ENCODE peak calls at places on chromosome X, in four cellular contexts. M, L, D and Z are unnamed samples.

GRCh38 chrX:15853586-15854079 is 980 bp downstream of the AP1S2 start:
- DNase-seq in M (peak), L (no peak), D (no peak), Z (no peak)

GRCh38 chrX:51860679-51861078 is 32.7 kb upstream of the MAGED1 start:
- DNase-seq in M (no peak), L (no peak), D (peak), Z (no peak)

GRCh38 chrX:72358313-72358712 is 52.6 kb upstream of the CITED1 start:
- DNase-seq in M (no peak), L (no peak), D (peak), Z (no peak)

GRCh38 chrX:2635366-2635765 is 55.7 kb upstream of the CD99 start:
- DNase-seq in M (no peak), L (no peak), D (no peak), Z (no peak)

GRCh38 chrX:77422886-77423648 is 24.1 kb upstream of the FGF16 start:
- DNase-seq in M (no peak), L (no peak), D (no peak), Z (no peak)

GRCh38 chrX:63506320-63506719 is 155.2 kb upstream of the SPIN4 start:
- DNase-seq in M (peak), L (no peak), D (peak), Z (no peak)

GRCh38 chrX:13803116-13803515 is 13.8 kb downstream of the GPM6B start:
- DNase-seq in M (no peak), L (no peak), D (no peak), Z (no peak)

GRCh38 chrX:9089652-9090051 is 55.7 kb upstream of the FAM9B start:
- DNase-seq in M (no peak), L (no peak), D (no peak), Z (no peak)

GRCh38 chrX:155871934-155872333 is 9.2 kb upstream of the VAMP7 start:
- DNase-seq in M (no peak), L (no peak), D (no peak), Z (no peak)

GRCh38 chrX:37677243-37677642 is 8.3 kb upstream of the XK start:
- DNase-seq in M (no peak), L (no peak), D (no peak), Z (no peak)

GRCh38 chrX:139692506-139692849 is 15.5 kb downstream of the MCF2 start:
- DNase-seq in M (no peak), L (no peak), D (no peak), Z (no peak)

GRCh38 chrX:28794751-28795150 is 207.5 kb downstream of the IL1RAPL1 start:
- DNase-seq in M (no peak), L (no peak), D (no peak), Z (no peak)

GRCh38 chrX:48891402-48892288 is 5.9 kb downstream of the TIMM17B start:
- DNase-seq in M (peak), L (peak), D (peak), Z (peak)
- H3K27ac ChIP-seq in M (peak), L (peak), D (no peak), Z (peak)

DNA sequence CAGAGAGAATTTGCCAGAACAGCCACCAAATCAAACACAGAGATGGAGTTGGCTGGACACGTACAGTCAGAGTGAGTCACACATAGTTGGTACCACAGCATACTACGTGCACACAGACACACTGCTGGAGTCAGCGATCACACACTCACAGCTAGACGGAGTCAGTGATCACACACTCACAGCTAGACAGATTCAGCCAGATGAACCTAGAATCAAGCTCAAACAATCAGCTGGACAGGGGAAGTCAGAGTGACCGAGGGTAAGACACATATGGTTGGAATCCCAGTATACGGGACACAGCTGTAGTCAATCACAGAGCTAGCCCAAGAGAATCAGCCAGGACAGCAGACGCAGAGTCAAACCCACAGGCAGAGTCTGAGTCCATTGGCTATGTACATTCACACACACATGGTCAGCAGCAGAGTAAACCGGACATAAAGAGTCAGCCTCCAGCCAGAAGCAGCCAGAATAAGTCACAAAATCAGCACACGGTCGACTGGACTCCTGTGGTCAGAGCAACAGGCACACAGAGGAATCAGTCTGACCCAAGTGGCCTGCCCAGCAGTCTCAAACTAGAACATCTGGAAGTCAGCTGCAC is 4.6 kb downstream of the SLC38A5 start:
- DNase-seq in M (no peak), L (no peak), D (peak), Z (no peak)
- H3K27ac ChIP-seq in M (no peak), L (no peak), D (peak), Z (no peak)

GRCh38 chrX:49876750-49877149 is 2.5 kb upstream of the USP27X start:
- DNase-seq in M (peak), L (no peak), D (peak), Z (no peak)
- H3K27ac ChIP-seq in M (no peak), L (no peak), D (no peak), Z (no peak)

GRCh38 chrX:66039916-66040315 is at the start of gene VSIG4:
- DNase-seq in M (no peak), L (no peak), D (no peak), Z (no peak)

GRCh38 chrX:66043584-66043983 is 3.7 kb upstream of the VSIG4 start:
- DNase-seq in M (no peak), L (no peak), D (no peak), Z (no peak)

GRCh38 chrX:66042307-66043077 is 2.6 kb upstream of the VSIG4 start:
- DNase-seq in M (no peak), L (no peak), D (no peak), Z (no peak)

GRCh38 chrX:66035667-66036066 is 4.2 kb downstream of the VSIG4 start:
- DNase-seq in M (no peak), L (no peak), D (no peak), Z (no peak)

GRCh38 chrX:66038115-66038514 is 1.8 kb downstream of the VSIG4 start:
- DNase-seq in M (no peak), L (no peak), D (no peak), Z (no peak)
- H3K27ac ChIP-seq in M (no peak), L (no peak), D (no peak), Z (no peak)

GRCh38 chrX:21944136-21944615 is 3.7 kb downstream of the SMS start:
- DNase-seq in M (no peak), L (no peak), D (no peak), Z (no peak)

GRCh38 chrX:21943460-21944135 is 3.1 kb downstream of the SMS start:
- DNase-seq in M (no peak), L (no peak), D (peak), Z (no peak)

GRCh38 chrX:21934414-21934813 is 6.1 kb upstream of the SMS start:
- DNase-seq in M (no peak), L (no peak), D (no peak), Z (no peak)

DNA sequence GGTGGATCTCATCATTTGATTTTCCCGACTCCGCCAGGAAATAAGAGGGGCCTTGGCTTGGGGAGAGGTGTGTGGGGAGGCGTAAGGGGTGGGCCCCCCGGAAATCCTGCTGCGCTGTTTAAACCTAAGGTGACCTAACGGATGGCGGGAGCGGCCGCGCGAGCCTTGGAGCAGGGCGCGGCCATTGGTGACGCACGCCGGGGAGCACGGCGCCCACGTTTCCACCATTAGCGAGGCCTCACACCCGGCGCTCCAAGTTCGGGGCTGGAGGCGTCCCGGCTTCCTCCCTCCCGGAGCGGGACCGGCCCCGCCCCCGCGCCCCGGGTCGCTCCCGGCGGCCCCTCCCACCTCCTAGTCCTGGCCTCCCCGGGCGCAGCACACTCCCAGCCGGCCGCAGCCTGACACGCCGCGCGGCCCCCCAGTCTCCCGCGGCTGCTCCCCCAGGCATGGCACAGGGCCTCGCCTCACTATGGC is at the start of gene SMS:
- DNase-seq in M (peak), L (peak), D (peak), Z (peak)
- H3K27ac ChIP-seq in M (peak), L (peak), D (peak), Z (peak)

GRCh38 chrX:65690057-65690855 is 22.8 kb downstream of the MSN start:
- DNase-seq in M (no peak), L (no peak), D (peak), Z (no peak)
- H3K27ac ChIP-seq in M (peak), L (no peak), D (peak), Z (peak)

GRCh38 chrX:1536712-1537030 is 314 bp downstream of the P2RY8 start:
- DNase-seq in M (no peak), L (no peak), D (no peak), Z (no peak)

GRCh38 chrX:1534321-1535168 is 2.4 kb downstream of the P2RY8 start:
- DNase-seq in M (peak), L (no peak), D (no peak), Z (no peak)

GRCh38 chrX:1533083-1533482 is 3.9 kb downstream of the P2RY8 start:
- DNase-seq in M (no peak), L (no peak), D (no peak), Z (no peak)

GRCh38 chrX:1537031-1537715 is at the start of gene P2RY8:
- DNase-seq in M (peak), L (peak), D (no peak), Z (peak)

GRCh38 chrX:1535241-1536041 is 1.5 kb downstream of the P2RY8 start:
- DNase-seq in M (peak), L (peak), D (no peak), Z (no peak)
- H3K27ac ChIP-seq in M (peak), L (peak), D (no peak), Z (no peak)

GRCh38 chrX:49073641-49074575 is at the start of gene PRAF2:
- DNase-seq in M (peak), L (peak), D (peak), Z (peak)
- H3K27ac ChIP-seq in M (peak), L (peak), D (peak), Z (peak)